ENCODE peak calls at places on chromosome 22, in four cellular contexts. S is GM12865, J is stomach, T is pancreas. K is an unnamed sample.

GRCh38 chr22:32904044-32904443 is 102.5 kb downstream of the TIMP3 start:
- DNase-seq in S (peak), J (no peak), T (peak), K (no peak)

GRCh38 chr22:28829358-28830181 is 29.2 kb upstream of the XBP1 start:
- DNase-seq in S (peak), J (peak), T (peak), K (no peak)

GRCh38 chr22:28254396-28254795 is 335.3 kb upstream of the PITPNB start:
- DNase-seq in S (no peak), J (no peak), T (no peak), K (no peak)

GRCh38 chr22:21047035-21047661 is 1.4 kb downstream of the LRRC74B start:
- DNase-seq in S (no peak), J (no peak), T (no peak), K (no peak)

GRCh38 chr22:19440411-19441195 is 6.9 kb downstream of the C22orf39 start:
- DNase-seq in S (no peak), J (no peak), T (no peak), K (no peak)

GRCh38 chr22:31962392-31963113 is 18.2 kb downstream of the YWHAH start:
- DNase-seq in S (no peak), J (no peak), T (no peak), K (no peak)

GRCh38 chr22:37080838-37081237 is 28.7 kb downstream of the TMPRSS6 start:
- DNase-seq in S (no peak), J (no peak), T (no peak), K (no peak)

GRCh38 chr22:41904450-41905410 is 10.1 kb downstream of the SHISA8 start:
- DNase-seq in S (no peak), J (no peak), T (no peak), K (no peak)

GRCh38 chr22:35587447-35587870 is 29.7 kb downstream of the MB start:
- DNase-seq in S (no peak), J (peak), T (peak), K (no peak)

GRCh38 chr22:47188337-47189055 is 426.0 kb downstream of the TBC1D22A start:
- DNase-seq in S (no peak), J (no peak), T (no peak), K (no peak)

GRCh38 chr22:37101311-37102063 is 8.0 kb downstream of the TMPRSS6 start:
- DNase-seq in S (no peak), J (peak), T (no peak), K (no peak)

DNA sequence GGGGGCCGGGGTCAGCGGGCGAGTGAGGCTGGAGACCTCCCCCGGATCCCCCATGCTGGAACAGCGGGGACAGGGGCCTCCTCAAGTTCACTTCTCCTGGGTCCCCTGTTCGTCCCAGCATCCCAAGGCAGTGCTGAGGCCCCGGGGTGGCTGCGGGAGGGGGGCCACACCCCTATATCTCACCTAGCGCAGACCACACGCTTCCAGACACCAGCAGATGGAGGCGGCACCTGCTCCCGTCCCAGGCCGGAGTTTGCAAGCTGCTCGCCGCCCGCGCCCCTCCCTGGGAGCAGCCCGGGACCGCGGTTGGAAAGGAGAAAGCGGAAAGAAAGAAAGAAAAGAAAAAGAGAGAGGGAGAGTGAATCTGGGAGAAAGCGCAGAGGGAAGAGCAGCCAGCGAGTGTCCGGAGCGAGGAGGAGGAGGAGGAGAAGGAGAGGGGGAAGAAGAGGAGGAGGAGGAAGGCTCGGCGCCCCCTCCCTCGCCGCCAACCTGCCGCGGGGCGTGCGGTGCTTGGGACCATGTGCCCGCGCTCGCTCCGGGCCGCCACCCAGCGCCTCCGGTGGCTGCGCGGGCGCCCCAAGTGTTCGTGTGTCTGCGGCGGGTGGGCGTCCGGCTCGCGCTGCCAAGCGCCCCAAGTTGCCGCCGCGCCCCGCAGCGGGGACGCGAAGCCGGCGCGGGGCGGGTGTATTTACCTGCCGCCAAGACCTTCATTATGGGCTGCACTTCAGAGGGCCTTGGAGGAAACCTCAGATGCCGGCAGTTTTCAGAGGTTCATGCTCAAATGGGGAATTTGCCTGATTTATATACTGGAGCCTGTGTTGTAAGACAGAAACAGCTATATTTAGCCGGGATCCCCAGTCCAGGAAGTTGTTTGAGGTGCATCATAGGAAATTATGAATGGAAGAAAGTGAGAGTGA is at the start of gene LIF:
- DNase-seq in S (peak), J (no peak), T (no peak), K (no peak)
- TF ChIP-seq CTCF in S (no peak), J (no peak), T (no peak), K (peak)

DNA sequence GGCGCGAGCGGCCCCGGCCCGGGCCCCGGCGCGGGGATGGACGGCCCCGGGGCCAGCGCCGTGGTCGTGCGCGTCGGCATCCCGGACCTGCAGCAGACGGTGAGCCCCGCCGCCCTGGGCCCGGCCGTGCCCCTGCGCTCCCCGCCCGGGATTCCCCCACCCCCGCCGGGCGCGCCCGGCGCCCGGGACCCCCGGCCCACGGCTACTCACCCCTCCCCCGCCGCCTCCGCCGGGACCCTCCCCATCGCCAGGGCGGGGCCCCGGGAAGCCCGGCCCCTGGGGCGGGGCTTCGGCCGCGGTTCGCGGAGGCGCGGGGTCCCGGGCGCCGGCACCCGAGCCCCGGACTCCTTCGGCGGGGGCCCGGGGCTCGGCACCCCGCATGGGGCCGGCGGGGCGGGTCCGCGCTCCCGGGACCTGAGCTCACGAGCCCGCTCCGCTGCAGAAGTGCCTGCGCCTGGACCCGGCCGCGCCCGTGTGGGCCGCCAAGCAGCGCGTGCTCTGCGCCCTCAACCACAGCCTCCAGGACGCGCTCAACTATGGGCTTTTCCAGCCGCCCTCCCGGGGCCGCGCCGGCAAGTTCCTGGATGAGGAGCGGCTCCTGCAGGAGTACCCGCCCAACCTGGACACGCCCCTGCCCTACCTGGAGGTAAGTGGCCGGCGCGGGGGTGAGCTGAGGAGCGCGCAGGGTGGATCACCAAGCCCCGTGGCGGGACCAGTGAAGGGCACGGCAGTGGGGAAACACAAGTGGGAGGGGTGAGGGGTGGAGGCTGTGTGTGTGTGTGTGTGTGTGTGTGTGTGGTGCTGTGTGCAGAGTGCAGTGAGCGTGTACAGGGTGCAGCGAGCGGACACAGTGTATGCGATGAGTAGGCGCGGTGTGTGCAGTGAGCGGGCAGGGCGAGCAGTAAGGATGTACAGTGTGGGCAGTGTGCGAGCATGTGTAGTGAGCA is 2.3 kb downstream of the SHANK3 start:
- DNase-seq in S (no peak), J (peak), T (peak), K (no peak)
- H3K4me3 ChIP-seq in S (no peak), J (peak), T (peak), K (peak)

DNA sequence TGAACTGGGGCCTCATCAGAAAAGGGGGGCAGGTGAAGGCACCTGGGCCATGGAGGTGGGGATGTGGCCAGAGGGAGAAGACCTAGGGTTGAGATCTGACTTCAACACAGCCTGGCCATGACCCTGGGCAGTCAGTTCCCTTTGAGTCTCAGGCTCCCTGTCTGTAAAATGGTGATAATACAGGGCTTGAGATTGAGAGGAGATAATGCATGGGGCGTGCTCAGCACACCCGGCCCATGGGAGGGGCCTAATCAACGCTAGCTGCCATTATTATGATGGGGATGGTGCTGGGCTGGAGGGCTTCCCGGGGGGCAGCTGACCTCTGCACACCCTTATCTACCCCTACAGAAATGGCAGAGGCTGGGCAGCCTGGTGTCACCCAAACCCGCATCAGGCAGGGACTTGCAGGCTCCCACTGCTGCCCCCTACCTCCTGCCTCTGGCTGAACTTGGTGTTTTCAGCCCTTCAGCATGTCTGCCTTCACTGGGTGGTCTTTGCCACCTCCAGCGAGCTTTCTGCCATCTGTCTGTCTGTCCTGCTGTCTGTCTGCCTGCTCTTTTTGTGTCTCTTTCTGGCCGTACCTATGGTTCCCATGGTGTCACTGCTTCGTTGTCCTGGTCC is 84.5 kb downstream of the CACNA1I start:
- DNase-seq in S (peak), J (no peak), T (no peak), K (no peak)
- TF ChIP-seq CTCF in S (no peak), J (no peak), T (no peak), K (peak)

GRCh38 chr22:30324008-30324730 is 2.6 kb downstream of the TBC1D10A start:
- DNase-seq in S (peak), J (no peak), T (no peak), K (no peak)
- H3K4me3 ChIP-seq in S (peak), J (peak), T (peak), K (peak)

GRCh38 chr22:24233816-24234215 is 11.1 kb downstream of the GGT5 start:
- DNase-seq in S (no peak), J (no peak), T (no peak), K (no peak)
- TF ChIP-seq CTCF in S (no peak), J (no peak), T (no peak), K (no peak)

GRCh38 chr22:17705565-17706450 is 67.3 kb downstream of the BCL2L13 start:
- DNase-seq in S (no peak), J (no peak), T (no peak), K (no peak)
- H3K4me3 ChIP-seq in S (peak), J (peak), T (no peak), K (peak)

DNA sequence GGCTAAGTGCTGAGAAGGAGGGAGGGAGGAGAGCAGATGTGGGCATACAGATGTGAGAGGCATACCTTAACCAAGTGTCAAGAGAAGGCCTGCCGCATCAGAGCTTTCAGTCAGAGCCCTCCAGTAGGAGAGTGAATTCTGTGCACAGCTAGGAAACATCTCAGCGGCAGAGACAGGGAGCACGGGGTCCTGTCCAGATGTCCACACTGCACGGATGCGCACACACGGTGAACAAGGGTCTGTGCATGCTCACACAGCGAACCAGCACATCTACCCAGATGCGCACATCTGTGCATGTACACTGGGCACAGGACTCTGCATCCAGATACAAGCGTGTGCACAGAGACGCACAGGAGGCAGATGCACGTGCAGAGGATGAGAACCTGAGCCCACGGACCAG is 778.0 kb downstream of the BRD1 start:
- DNase-seq in S (no peak), J (no peak), T (no peak), K (no peak)
- TF ChIP-seq CTCF in S (no peak), J (no peak), T (no peak), K (no peak)

GRCh38 chr22:24426859-24427499 is 420 bp upstream of the ADORA2A start:
- DNase-seq in S (no peak), J (no peak), T (no peak), K (no peak)
- H3K4me3 ChIP-seq in S (peak), J (no peak), T (no peak), K (no peak)